ENCODE peak calls at places on chromosomes 1 and 21, in five cellular contexts. One of them, this sample, is unnamed.

GRCh38 chr1:229218612-229219025 is 52.3 kb upstream of the RAB4A start:
- DNase-seq in neural crest cell: no peak
- DNase-seq in naive thymus-derived CD8-positive, alpha-beta T cell: no peak
- DNase-seq in T-helper 9 cell: no peak
- DNase-seq in renal cortical epithelial cell: no peak
- DNase-seq in this sample: no peak

GRCh38 chr1:36109041-36109679 is 15.9 kb downstream of the COL8A2 start:
- DNase-seq in neural crest cell: no peak
- DNase-seq in naive thymus-derived CD8-positive, alpha-beta T cell: peak
- DNase-seq in T-helper 9 cell: peak
- DNase-seq in renal cortical epithelial cell: peak
- DNase-seq in this sample: no peak

GRCh38 chr21:29018540-29018939 is 609 bp downstream of the RWDD2B start:
- DNase-seq in neural crest cell: no peak
- DNase-seq in naive thymus-derived CD8-positive, alpha-beta T cell: no peak
- DNase-seq in T-helper 9 cell: no peak
- DNase-seq in renal cortical epithelial cell: no peak
- DNase-seq in this sample: peak

GRCh38 chr1:47262787-47263413 is 30.9 kb upstream of the TAL1 start:
- DNase-seq in neural crest cell: peak
- DNase-seq in naive thymus-derived CD8-positive, alpha-beta T cell: no peak
- DNase-seq in T-helper 9 cell: peak
- DNase-seq in renal cortical epithelial cell: peak
- DNase-seq in this sample: peak

GRCh38 chr1:36136535-36136934 is 11.5 kb upstream of the COL8A2 start:
- DNase-seq in neural crest cell: no peak
- DNase-seq in naive thymus-derived CD8-positive, alpha-beta T cell: no peak
- DNase-seq in T-helper 9 cell: no peak
- DNase-seq in renal cortical epithelial cell: peak
- DNase-seq in this sample: no peak

GRCh38 chr1:64923294-64923718 is 43.0 kb downstream of the JAK1 start:
- DNase-seq in neural crest cell: no peak
- DNase-seq in naive thymus-derived CD8-positive, alpha-beta T cell: peak
- DNase-seq in T-helper 9 cell: no peak
- DNase-seq in renal cortical epithelial cell: peak
- DNase-seq in this sample: no peak

GRCh38 chr21:18252686-18253085 is 8.1 kb downstream of the CHODL start:
- DNase-seq in neural crest cell: no peak
- DNase-seq in naive thymus-derived CD8-positive, alpha-beta T cell: no peak
- DNase-seq in T-helper 9 cell: no peak
- DNase-seq in renal cortical epithelial cell: no peak
- DNase-seq in this sample: no peak

GRCh38 chr1:8947127-8947691 is 1.5 kb downstream of the CA6 start:
- DNase-seq in neural crest cell: peak
- DNase-seq in naive thymus-derived CD8-positive, alpha-beta T cell: no peak
- DNase-seq in T-helper 9 cell: no peak
- DNase-seq in renal cortical epithelial cell: no peak
- DNase-seq in this sample: no peak

GRCh38 chr21:41403331-41403730 is 22.7 kb upstream of the MX1 start:
- DNase-seq in neural crest cell: no peak
- DNase-seq in naive thymus-derived CD8-positive, alpha-beta T cell: no peak
- DNase-seq in T-helper 9 cell: no peak
- DNase-seq in renal cortical epithelial cell: no peak
- DNase-seq in this sample: no peak

GRCh38 chr21:33976082-33976979 is 60.7 kb upstream of the ATP5PO start:
- DNase-seq in neural crest cell: no peak
- DNase-seq in naive thymus-derived CD8-positive, alpha-beta T cell: no peak
- DNase-seq in T-helper 9 cell: peak
- DNase-seq in renal cortical epithelial cell: peak
- DNase-seq in this sample: peak

GRCh38 chr1:109239580-109240068 is 9.7 kb upstream of the CELSR2 start:
- DNase-seq in neural crest cell: no peak
- DNase-seq in naive thymus-derived CD8-positive, alpha-beta T cell: peak
- DNase-seq in T-helper 9 cell: no peak
- DNase-seq in renal cortical epithelial cell: peak
- DNase-seq in this sample: peak

GRCh38 chr21:33789697-33790096 is 125.9 kb downstream of the ATP5PO start:
- DNase-seq in neural crest cell: no peak
- DNase-seq in naive thymus-derived CD8-positive, alpha-beta T cell: no peak
- DNase-seq in T-helper 9 cell: no peak
- DNase-seq in renal cortical epithelial cell: peak
- DNase-seq in this sample: no peak

GRCh38 chr21:45465105-45465504 is 60.1 kb downstream of the COL18A1 start:
- DNase-seq in neural crest cell: no peak
- DNase-seq in naive thymus-derived CD8-positive, alpha-beta T cell: no peak
- DNase-seq in T-helper 9 cell: no peak
- DNase-seq in renal cortical epithelial cell: no peak
- DNase-seq in this sample: no peak

GRCh38 chr1:218946147-218946546 is 227.5 kb upstream of the LYPLAL1 start:
- DNase-seq in neural crest cell: no peak
- DNase-seq in naive thymus-derived CD8-positive, alpha-beta T cell: no peak
- DNase-seq in T-helper 9 cell: no peak
- DNase-seq in renal cortical epithelial cell: peak
- DNase-seq in this sample: no peak

GRCh38 chr1:209158851-209159250 is 424.7 kb upstream of the CAMK1G start:
- DNase-seq in neural crest cell: no peak
- DNase-seq in naive thymus-derived CD8-positive, alpha-beta T cell: no peak
- DNase-seq in T-helper 9 cell: no peak
- DNase-seq in renal cortical epithelial cell: no peak
- DNase-seq in this sample: no peak

GRCh38 chr1:10709646-10710045 is 86.8 kb downstream of the CASZ1 start:
- DNase-seq in neural crest cell: no peak
- DNase-seq in naive thymus-derived CD8-positive, alpha-beta T cell: no peak
- DNase-seq in T-helper 9 cell: no peak
- DNase-seq in renal cortical epithelial cell: no peak
- DNase-seq in this sample: no peak

GRCh38 chr1:30569384-30569783 is 154.0 kb downstream of the MATN1 start:
- DNase-seq in neural crest cell: no peak
- DNase-seq in naive thymus-derived CD8-positive, alpha-beta T cell: no peak
- DNase-seq in T-helper 9 cell: no peak
- DNase-seq in renal cortical epithelial cell: peak
- DNase-seq in this sample: no peak

GRCh38 chr1:47390843-47391242 is 25.2 kb upstream of the FOXE3 start:
- DNase-seq in neural crest cell: no peak
- DNase-seq in naive thymus-derived CD8-positive, alpha-beta T cell: no peak
- DNase-seq in T-helper 9 cell: no peak
- DNase-seq in renal cortical epithelial cell: no peak
- DNase-seq in this sample: no peak

GRCh38 chr1:248905662-248905948 is 430 bp upstream of the PGBD2 start:
- DNase-seq in neural crest cell: no peak
- DNase-seq in naive thymus-derived CD8-positive, alpha-beta T cell: no peak
- DNase-seq in T-helper 9 cell: no peak
- DNase-seq in renal cortical epithelial cell: no peak
- DNase-seq in this sample: no peak